ENCODE peak calls at places on chromosomes 11 and 22, in nine cellular contexts. L is ACHN; P is cardiac muscle cell; B is ELF-1; I is left kidney; H is prostate gland; F is left colon; J is fibroblast of the aortic adventitia; V is stimulated activated CD4-positive, alpha-beta T cell treated with anti-CD3 and anti-CD28 coated beads, Interleukin-15, amount 100 ng/mL, for 48 hours. C is an unnamed sample.

GRCh38 chr11:59668188-59668949 is 468 bp downstream of the PATL1 start:
- DNase-seq in L (peak), V (peak), P (peak), H (peak), I (no peak), F (peak), B (peak), J (peak), C (peak)

GRCh38 chr11:10606536-10607208 is 38.2 kb upstream of the LYVE1 start:
- DNase-seq in J (peak), V (no peak), P (no peak), B (no peak), L (no peak), F (no peak), H (no peak), I (no peak), C (peak)

GRCh38 chr11:33544593-33545373 is 155.8 kb downstream of the C11orf91 start:
- DNase-seq in J (no peak), V (no peak), I (no peak), H (no peak), B (no peak), P (no peak), L (no peak), F (no peak), C (no peak)

GRCh38 chr11:8101421-8101820 is 20.4 kb downstream of the TUB start:
- DNase-seq in V (no peak), I (no peak), F (no peak), B (no peak), H (no peak), L (no peak), P (no peak), J (no peak), C (no peak)

GRCh38 chr11:87081358-87081757 is 43.6 kb downstream of the TMEM135 start:
- DNase-seq in J (no peak), F (no peak), H (no peak), B (no peak), L (no peak), I (no peak), V (no peak), P (no peak), C (no peak)

GRCh38 chr22:40210814-40211213 is 33.1 kb downstream of the TNRC6B start:
- DNase-seq in I (no peak), H (no peak), F (no peak), B (no peak), L (no peak), P (no peak), V (no peak), J (no peak), C (peak)

GRCh38 chr11:116294630-116295029 is 478.2 kb downstream of the BUD13 start:
- DNase-seq in F (no peak), L (no peak), J (no peak), H (no peak), B (peak), V (no peak), P (peak), I (peak), C (no peak)

GRCh38 chr11:36427876-36428275 is 82.2 kb downstream of the TRAF6 start:
- DNase-seq in H (no peak), B (no peak), V (no peak), J (no peak), L (no peak), P (no peak), F (no peak), I (no peak), C (no peak)

GRCh38 chr22:38347181-38347943 is 30.1 kb upstream of the CSNK1E start:
- DNase-seq in B (no peak), I (peak), J (no peak), H (no peak), P (no peak), F (no peak), V (no peak), L (no peak), C (no peak)

GRCh38 chr22:40602231-40602630 is 34.3 kb downstream of the MRTFA start:
- DNase-seq in B (no peak), H (no peak), L (no peak), V (no peak), J (peak), P (no peak), I (no peak), F (no peak), C (no peak)

GRCh38 chr11:47021965-47022364 is 85.4 kb downstream of the CSTPP1 start:
- DNase-seq in B (no peak), P (no peak), I (no peak), L (no peak), H (no peak), J (no peak), F (no peak), V (no peak), C (no peak)

GRCh38 chr11:27977031-27977430 is 130.9 kb downstream of the KIF18A start:
- DNase-seq in H (no peak), L (peak), F (no peak), I (peak), B (no peak), J (no peak), P (no peak), V (no peak), C (no peak)

GRCh38 chr11:78424334-78425270 is 7.0 kb upstream of the GAB2 start:
- DNase-seq in I (peak), V (no peak), F (no peak), H (no peak), B (no peak), J (peak), L (no peak), P (no peak), C (peak)

GRCh38 chr22:39522567-39523300 is 2.4 kb downstream of the ATF4 start:
- DNase-seq in F (peak), B (no peak), I (peak), L (peak), V (no peak), P (peak), J (peak), H (peak), C (peak)

GRCh38 chr22:40757071-40757470 is 62.1 kb downstream of the SLC25A17 start:
- DNase-seq in L (no peak), H (no peak), I (no peak), B (no peak), J (peak), P (no peak), F (no peak), V (no peak), C (no peak)

GRCh38 chr11:118241191-118242098 is 10.7 kb downstream of the MPZL3 start:
- DNase-seq in F (peak), J (peak), V (peak), L (peak), P (no peak), H (peak), B (no peak), I (no peak), C (peak)

GRCh38 chr11:43619863-43620505 is 60.6 kb upstream of the HSD17B12 start:
- DNase-seq in J (no peak), V (no peak), H (no peak), B (no peak), F (no peak), L (no peak), I (no peak), P (no peak), C (no peak)

GRCh38 chr11:113881856-113882255 is 6.5 kb upstream of the USP28 start:
- DNase-seq in J (no peak), P (no peak), B (peak), L (no peak), H (no peak), F (no peak), I (no peak), V (no peak), C (no peak)

GRCh38 chr22:49523374-49524008 is 304.2 kb downstream of the BRD1 start:
- DNase-seq in I (peak), V (no peak), H (no peak), B (peak), L (no peak), P (no peak), J (no peak), F (no peak), C (no peak)

GRCh38 chr22:35972559-35972958 is 56.1 kb downstream of the RBFOX2 start:
- DNase-seq in B (no peak), H (no peak), V (no peak), F (no peak), L (no peak), J (no peak), P (no peak), I (peak), C (no peak)

GRCh38 chr11:79220171-79220570 is 220.7 kb downstream of the TENM4 start:
- DNase-seq in V (no peak), H (no peak), P (no peak), L (no peak), J (peak), I (no peak), B (no peak), F (no peak), C (no peak)

GRCh38 chr11:3135491-3136440 is 29.3 kb downstream of the OSBPL5 start:
- DNase-seq in B (peak), F (peak), V (no peak), L (no peak), J (no peak), H (no peak), P (no peak), I (no peak), C (peak)

GRCh38 chr11:92784313-92784712 is 185.1 kb upstream of the MTNR1B start:
- DNase-seq in L (no peak), B (no peak), F (no peak), P (no peak), H (no peak), V (no peak), I (no peak), J (no peak), C (no peak)

GRCh38 chr11:130548491-130548833 is 100.0 kb downstream of the ADAMTS15 start:
- DNase-seq in F (no peak), J (peak), H (no peak), B (no peak), V (no peak), L (peak), I (no peak), P (no peak), C (no peak)

GRCh38 chr11:4072668-4073285 is 21.8 kb upstream of the RRM1 start:
- DNase-seq in J (peak), I (peak), F (no peak), L (peak), P (peak), B (peak), V (peak), H (peak), C (peak)

C was measured in MV-4-11.